ENCODE peak calls at places on chromosome X, in four cellular contexts. One of them, this sample, is unnamed.

GRCh38 chrX:68750316-68750715 is 78.5 kb upstream of the EFNB1 start:
- DNase-seq in B cell: no peak
- DNase-seq in NCI-H1105 treated with DMSO at 0.1 percent for 48 hours: no peak
- DNase-seq in MG63: no peak
- DNase-seq in this sample: no peak

GRCh38 chrX:18490816-18491215 is 65.4 kb downstream of the CDKL5 start:
- DNase-seq in B cell: no peak
- DNase-seq in NCI-H1105 treated with DMSO at 0.1 percent for 48 hours: no peak
- DNase-seq in MG63: no peak
- DNase-seq in this sample: no peak

GRCh38 chrX:136667446-136668168 is 19.6 kb downstream of the CD40LG start:
- DNase-seq in B cell: no peak
- DNase-seq in NCI-H1105 treated with DMSO at 0.1 percent for 48 hours: no peak
- DNase-seq in MG63: no peak
- DNase-seq in this sample: no peak

GRCh38 chrX:148784137-148784536 is 283.7 kb downstream of the AFF2 start:
- DNase-seq in B cell: no peak
- DNase-seq in NCI-H1105 treated with DMSO at 0.1 percent for 48 hours: no peak
- DNase-seq in MG63: no peak
- DNase-seq in this sample: no peak

GRCh38 chrX:15146515-15146914 is 123.4 kb downstream of the ASB9 start:
- DNase-seq in B cell: no peak
- DNase-seq in NCI-H1105 treated with DMSO at 0.1 percent for 48 hours: no peak
- DNase-seq in MG63: no peak
- DNase-seq in this sample: no peak

GRCh38 chrX:78796916-78797315 is 49.4 kb downstream of the LPAR4 start:
- DNase-seq in B cell: no peak
- DNase-seq in NCI-H1105 treated with DMSO at 0.1 percent for 48 hours: no peak
- DNase-seq in MG63: no peak
- DNase-seq in this sample: no peak

GRCh38 chrX:119790977-119791436 is 423 bp downstream of the RPL39 start:
- DNase-seq in B cell: no peak
- DNase-seq in NCI-H1105 treated with DMSO at 0.1 percent for 48 hours: no peak
- DNase-seq in MG63: peak; percentile 18
- DNase-seq in this sample: no peak

GRCh38 chrX:1391370-1391706 is 575 bp downstream of the SLC25A6 start:
- DNase-seq in B cell: peak; percentile 97
- DNase-seq in NCI-H1105 treated with DMSO at 0.1 percent for 48 hours: no peak
- DNase-seq in MG63: no peak
- DNase-seq in this sample: no peak

GRCh38 chrX:21528076-21528475 is 130.1 kb downstream of the KLHL34 start:
- DNase-seq in B cell: no peak
- DNase-seq in NCI-H1105 treated with DMSO at 0.1 percent for 48 hours: no peak
- DNase-seq in MG63: no peak
- DNase-seq in this sample: no peak

GRCh38 chrX:77622233-77622632 is 163.8 kb downstream of the ATRX start:
- DNase-seq in B cell: no peak
- DNase-seq in NCI-H1105 treated with DMSO at 0.1 percent for 48 hours: no peak
- DNase-seq in MG63: no peak
- DNase-seq in this sample: no peak

GRCh38 chrX:155745792-155746191 is 133.0 kb upstream of the TMLHE start:
- DNase-seq in B cell: no peak
- DNase-seq in NCI-H1105 treated with DMSO at 0.1 percent for 48 hours: peak; percentile 77
- DNase-seq in MG63: no peak
- DNase-seq in this sample: peak; percentile 82

GRCh38 chrX:45517090-45517973 is 316.7 kb upstream of the DIPK2B start:
- DNase-seq in B cell: no peak
- DNase-seq in NCI-H1105 treated with DMSO at 0.1 percent for 48 hours: peak; percentile 3
- DNase-seq in MG63: peak; percentile 20
- DNase-seq in this sample: no peak

GRCh38 chrX:68894142-68894512 is 65.3 kb downstream of the EFNB1 start:
- DNase-seq in B cell: no peak
- DNase-seq in NCI-H1105 treated with DMSO at 0.1 percent for 48 hours: no peak
- DNase-seq in MG63: peak; percentile 10
- DNase-seq in this sample: no peak

GRCh38 chrX:154443479-154443910 is 446 bp upstream of the FAM50A start:
- DNase-seq in B cell: no peak
- DNase-seq in NCI-H1105 treated with DMSO at 0.1 percent for 48 hours: peak; percentile 36
- DNase-seq in MG63: peak; percentile 23
- DNase-seq in this sample: no peak

GRCh38 chrX:79081895-79082512 is 62.5 kb upstream of the GPR174 start:
- DNase-seq in B cell: peak; percentile 25
- DNase-seq in NCI-H1105 treated with DMSO at 0.1 percent for 48 hours: peak; percentile 2
- DNase-seq in MG63: no peak
- DNase-seq in this sample: no peak

GRCh38 chrX:48508400-48509244 is at the start of gene PORCN:
- DNase-seq in B cell: peak; percentile 94
- DNase-seq in NCI-H1105 treated with DMSO at 0.1 percent for 48 hours: peak; percentile 52
- DNase-seq in MG63: peak; percentile 76
- DNase-seq in this sample: no peak

GRCh38 chrX:1564750-1565683 is 26.4 kb upstream of the AKAP17A start:
- DNase-seq in B cell: no peak
- DNase-seq in NCI-H1105 treated with DMSO at 0.1 percent for 48 hours: no peak
- DNase-seq in MG63: no peak
- DNase-seq in this sample: no peak

GRCh38 chrX:10722804-10723364 is 102.5 kb upstream of the MID1 start:
- DNase-seq in B cell: peak; percentile 50
- DNase-seq in NCI-H1105 treated with DMSO at 0.1 percent for 48 hours: peak; percentile 24
- DNase-seq in MG63: peak; percentile 20
- DNase-seq in this sample: peak; percentile 2

GRCh38 chrX:17046478-17047097 is 100.1 kb downstream of the REPS2 start:
- DNase-seq in B cell: peak; percentile 30
- DNase-seq in NCI-H1105 treated with DMSO at 0.1 percent for 48 hours: peak; percentile 74
- DNase-seq in MG63: peak; percentile 32
- DNase-seq in this sample: peak; percentile 73

GRCh38 chrX:139112432-139112831 is 400.9 kb upstream of the FGF13 start:
- DNase-seq in B cell: no peak
- DNase-seq in NCI-H1105 treated with DMSO at 0.1 percent for 48 hours: no peak
- DNase-seq in MG63: peak; percentile 45
- DNase-seq in this sample: no peak

GRCh38 chrX:3712080-3712869 is 1.2 kb downstream of the PRKX start:
- DNase-seq in B cell: no peak
- DNase-seq in NCI-H1105 treated with DMSO at 0.1 percent for 48 hours: no peak
- DNase-seq in MG63: peak; percentile 22
- DNase-seq in this sample: no peak

GRCh38 chrX:20967725-20968124 is 406.5 kb upstream of the CNKSR2 start:
- DNase-seq in B cell: no peak
- DNase-seq in NCI-H1105 treated with DMSO at 0.1 percent for 48 hours: peak; percentile 52
- DNase-seq in MG63: no peak
- DNase-seq in this sample: peak; percentile 79

GRCh38 chrX:149462849-149463248 is 42.3 kb downstream of the IDS start:
- DNase-seq in B cell: no peak
- DNase-seq in NCI-H1105 treated with DMSO at 0.1 percent for 48 hours: no peak
- DNase-seq in MG63: no peak
- DNase-seq in this sample: no peak

This sample was measured in COR-L47.